ENCODE peak calls at places on chromosome 4, in six cellular contexts. J is GM23338, B is suprapubic skin, S is A549, H is tibial nerve, I is fibroblast of lung. W is an unnamed sample.

GRCh38 chr4:27366424-27366823 is 505.8 kb downstream of the STIM2 start:
- DNase-seq in J (no peak), B (no peak), S (no peak), H (no peak), I (peak; percentile 96), W (no peak)

GRCh38 chr4:170391066-170391754 is 301.5 kb upstream of the AADAT start:
- DNase-seq in J (no peak), B (no peak), S (no peak), H (no peak), I (peak; percentile 78), W (peak; percentile 85)

GRCh38 chr4:150224896-150225591 is 146.8 kb downstream of the DCLK2 start:
- DNase-seq in J (peak; percentile 58), B (no peak), S (peak; percentile 88), H (no peak), I (peak; percentile 98), W (no peak)

GRCh38 chr4:186724048-186724860 is 598 bp upstream of the FAT1 start:
- DNase-seq in J (peak; percentile 91), B (peak; percentile 75), S (peak; percentile 39), H (no peak), I (peak; percentile 61), W (no peak)

GRCh38 chr4:130141651-130142050 is 1045.7 kb downstream of the C4orf33 start:
- DNase-seq in J (no peak), B (no peak), S (no peak), H (no peak), I (no peak), W (no peak)

GRCh38 chr4:7398788-7399432 is 35.8 kb downstream of the PSAPL1 start:
- DNase-seq in J (no peak), B (no peak), S (no peak), H (no peak), I (no peak), W (no peak)

GRCh38 chr4:29002151-29002550 is 1718.0 kb upstream of the PCDH7 start:
- DNase-seq in J (peak; percentile 55), B (no peak), S (no peak), H (no peak), I (no peak), W (no peak)

GRCh38 chr4:146134761-146135160 is 40.8 kb upstream of the LSM6 start:
- DNase-seq in J (no peak), B (no peak), S (no peak), H (no peak), I (peak; percentile 45), W (no peak)

GRCh38 chr4:1469596-1470392 is 63.6 kb upstream of the NKX1-1 start:
- DNase-seq in J (no peak), B (no peak), S (peak; percentile 23), H (no peak), I (no peak), W (no peak)

GRCh38 chr4:145171919-145172318 is 8.5 kb downstream of the OTUD4 start:
- DNase-seq in J (no peak), B (no peak), S (no peak), H (no peak), I (no peak), W (no peak)

GRCh38 chr4:13535118-13535517 is 9.2 kb downstream of the NKX3-2 start:
- DNase-seq in J (peak; percentile 38), B (no peak), S (no peak), H (no peak), I (no peak), W (no peak)

GRCh38 chr4:140876597-140877364 is 120.6 kb upstream of the TBC1D9 start:
- DNase-seq in J (no peak), B (no peak), S (no peak), H (no peak), I (peak; percentile 77), W (no peak)

GRCh38 chr4:76579596-76580375 is 144.8 kb downstream of the SHROOM3 start:
- DNase-seq in J (peak; percentile 20), B (no peak), S (no peak), H (no peak), I (no peak), W (no peak)

GRCh38 chr4:91681544-91681943 is 622.2 kb upstream of the GRID2 start:
- DNase-seq in J (peak; percentile 2), B (no peak), S (no peak), H (no peak), I (no peak), W (no peak)

GRCh38 chr4:109826719-109827118 is 1.1 kb upstream of the RRH start:
- DNase-seq in J (peak; percentile 27), B (no peak), S (no peak), H (no peak), I (peak; percentile 12), W (no peak)

GRCh38 chr4:95732061-95732460 is 107.8 kb upstream of the PDHA2 start:
- DNase-seq in J (no peak), B (no peak), S (peak; percentile 39), H (no peak), I (peak; percentile 83), W (peak; percentile 82)

GRCh38 chr4:151584101-151584500 is 175.1 kb downstream of the FHIP1A start:
- DNase-seq in J (no peak), B (no peak), S (no peak), H (no peak), I (no peak), W (no peak)

GRCh38 chr4:8560265-8561047 is 19.7 kb upstream of the GPR78 start:
- DNase-seq in J (no peak), B (peak; percentile 34), S (peak; percentile 19), H (no peak), I (no peak), W (no peak)

GRCh38 chr4:127686656-127687055 is 43.5 kb upstream of the SLC25A31 start:
- DNase-seq in J (no peak), B (no peak), S (no peak), H (no peak), I (peak; percentile 58), W (peak; percentile 4)

GRCh38 chr4:7034262-7035081 is 8.7 kb upstream of the TADA2B start:
- DNase-seq in J (peak; percentile 46), B (no peak), S (peak; percentile 80), H (no peak), I (peak; percentile 81), W (no peak)

GRCh38 chr4:116668190-116668589 is 417.2 kb downstream of the TRAM1L1 start:
- DNase-seq in J (peak; percentile 51), B (no peak), S (no peak), H (no peak), I (no peak), W (no peak)

GRCh38 chr4:39698424-39699009 is 581 bp downstream of the UBE2K start:
- DNase-seq in J (peak; percentile 87), B (no peak), S (no peak), H (peak; percentile 17), I (peak; percentile 42), W (no peak)

GRCh38 chr4:119238068-119238722 is 25.7 kb downstream of the USP53 start:
- DNase-seq in J (no peak), B (no peak), S (no peak), H (no peak), I (no peak), W (no peak)

GRCh38 chr4:118941799-118942198 is 53.1 kb downstream of the SYNPO2 start:
- DNase-seq in J (no peak), B (no peak), S (no peak), H (no peak), I (peak; percentile 39), W (no peak)

GRCh38 chr4:180330521-180330920 is 1912.7 kb upstream of the TENM3 start:
- DNase-seq in J (no peak), B (no peak), S (no peak), H (no peak), I (peak; percentile 51), W (no peak)

GRCh38 chr4:103719320-103720204 is at the start of gene TACR3:
- DNase-seq in J (peak; percentile 78), B (peak; percentile 28), S (no peak), H (no peak), I (peak; percentile 8), W (no peak)

GRCh38 chr4:2817701-2818350 is 24.9 kb downstream of the SH3BP2 start:
- DNase-seq in J (peak; percentile 77), B (no peak), S (no peak), H (no peak), I (no peak), W (no peak)
- H3K4me3 ChIP-seq in J (peak overlapping the region; percentile 65), B (peak overlapping the region; percentile 69), S (no peak overlapping the region), H (peak overlapping the region; percentile 48), I (no peak overlapping the region), W (peak overlapping the region; percentile 30)

DNA sequence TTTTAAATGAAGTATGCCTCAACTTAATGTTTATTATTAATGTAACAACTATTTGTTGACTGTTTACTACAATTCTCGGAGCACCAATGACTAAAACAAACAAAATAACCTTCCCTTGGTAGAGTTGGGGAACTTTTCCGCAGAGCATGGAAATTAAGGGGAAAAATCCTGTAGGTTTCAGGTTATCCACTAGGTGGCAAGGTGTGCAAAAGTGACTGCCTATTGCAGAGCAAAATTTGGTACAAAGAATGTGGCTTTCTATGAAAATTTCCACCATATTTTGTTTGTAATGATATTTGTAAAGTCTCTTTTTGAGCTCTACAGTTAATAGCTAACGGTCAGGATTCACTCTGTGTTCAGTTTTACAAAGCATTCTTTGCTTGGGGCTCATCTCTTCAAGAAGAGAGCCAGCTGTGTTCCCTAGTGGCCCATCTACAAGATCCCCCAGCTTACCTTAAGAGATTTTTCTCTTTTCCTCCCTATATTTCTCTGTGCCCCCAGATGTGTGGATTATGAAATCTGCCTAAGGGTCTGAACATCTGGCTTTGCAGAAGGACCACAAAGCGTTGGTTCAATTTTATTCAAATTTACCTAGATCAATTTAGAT is 61.1 kb downstream of the FBXO8 start:
- DNase-seq in J (peak; percentile 67), B (no peak), S (peak; percentile 28), H (no peak), I (peak; percentile 15), W (no peak)
- TF ChIP-seq CTCF in J (peak; percentile 82), B (peak; percentile 55), S (peak; percentile 48), H (peak; percentile 50), I (peak; percentile 51), W (peak; percentile 81)

GRCh38 chr4:56320293-56320692 is 67.0 kb downstream of the AASDH start:
- DNase-seq in J (no peak), B (no peak), S (peak; percentile 3), H (no peak), I (peak; percentile 61), W (no peak)

GRCh38 chr4:56323386-56323785 is 63.9 kb downstream of the AASDH start:
- DNase-seq in J (no peak), B (no peak), S (no peak), H (no peak), I (no peak), W (no peak)

GRCh38 chr4:56316011-56316650 is 71.2 kb downstream of the AASDH start:
- DNase-seq in J (no peak), B (no peak), S (no peak), H (no peak), I (no peak), W (no peak)

GRCh38 chr4:56324011-56324610 is 63.2 kb downstream of the AASDH start:
- DNase-seq in J (no peak), B (no peak), S (no peak), H (no peak), I (no peak), W (no peak)

DNA sequence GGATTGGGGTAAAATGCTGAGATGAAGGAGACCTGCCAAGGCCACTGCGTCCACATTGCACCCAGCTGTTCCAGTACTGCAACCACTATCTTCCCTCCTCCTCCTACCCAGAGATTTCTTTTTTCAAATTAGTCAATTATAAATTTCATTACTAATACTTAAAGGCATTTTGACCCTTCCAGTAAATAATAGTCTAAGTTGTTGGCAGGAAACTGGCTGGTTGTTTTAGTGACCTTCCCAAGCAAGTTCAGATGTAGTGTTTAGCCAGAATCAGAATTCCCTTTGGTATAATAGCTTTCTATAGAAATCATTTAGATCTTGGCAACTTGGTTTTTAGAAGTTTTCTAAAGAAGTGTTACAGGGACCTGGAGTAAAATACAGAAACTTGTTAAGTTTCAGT is 66.0 kb downstream of the AASDH start:
- DNase-seq in J (no peak), B (no peak), S (no peak), H (no peak), I (peak; percentile 44), W (peak; percentile 37)
- H3K4me3 ChIP-seq in J (no peak overlapping the region), B (no peak overlapping the region), S (no peak overlapping the region), H (no peak overlapping the region), I (no peak overlapping the region), W (no peak overlapping the region)

GRCh38 chr4:10160280-10160856 is 43.8 kb upstream of the WDR1 start:
- DNase-seq in J (peak; percentile 64), B (no peak), S (peak; percentile 13), H (no peak), I (no peak), W (no peak)
- TF ChIP-seq CTCF in J (peak; percentile 55), B (no peak), S (no peak), H (no peak), I (no peak), W (peak; percentile 46)